ENCODE peak calls at places on chromosomes 13 and 19, in seven cellular contexts. Y is NCI-H1092 treated with DMSO at 0.1 percent for 48 hours, Z is stomach, A is GM20000, P is activated T-helper 1 cell treated with Interleukin-2 at 50 U/mL for 16 hours, L is foreskin keratinocyte, O is mammary epithelial cell. C is an unnamed sample.

GRCh38 chr13:30844548-30845296 is 61.3 kb upstream of the MEDAG start:
- DNase-seq in Y (no peak), Z (no peak), A (no peak), P (no peak), L (no peak), O (no peak), C (no peak)

GRCh38 chr13:107642841-107643240 is 572.5 kb downstream of the LIG4 start:
- DNase-seq in Y (peak), Z (no peak), A (no peak), P (no peak), L (no peak), O (no peak), C (no peak)

GRCh38 chr13:111895896-111896821 is 170.8 kb upstream of the SOX1 start:
- DNase-seq in Y (no peak), Z (no peak), A (no peak), P (no peak), L (no peak), O (no peak), C (no peak)

GRCh38 chr13:101272886-101273285 is 143.4 kb downstream of the NALCN start:
- DNase-seq in Y (no peak), Z (no peak), A (no peak), P (no peak), L (no peak), O (no peak), C (no peak)

GRCh38 chr13:59734393-59734792 is 429.3 kb downstream of the DIAPH3 start:
- DNase-seq in Y (no peak), Z (no peak), A (peak), P (no peak), L (no peak), O (no peak), C (no peak)

GRCh38 chr13:95032114-95032513 is 269.1 kb downstream of the ABCC4 start:
- DNase-seq in Y (no peak), Z (no peak), A (no peak), P (no peak), L (no peak), O (no peak), C (no peak)

GRCh38 chr13:83929147-83929546 is 46.9 kb upstream of the SLITRK1 start:
- DNase-seq in Y (no peak), Z (no peak), A (no peak), P (no peak), L (no peak), O (no peak), C (no peak)

GRCh38 chr19:588093-588742 is 1.5 kb upstream of the HCN2 start:
- DNase-seq in Y (peak), Z (peak), A (peak), P (peak), L (no peak), O (peak), C (peak)

GRCh38 chr13:69292789-69293425 is 814.7 kb upstream of the ATXN8OS start:
- DNase-seq in Y (no peak), Z (no peak), A (no peak), P (no peak), L (no peak), O (no peak), C (no peak)

GRCh38 chr13:97278395-97279078 is 56.4 kb downstream of the MBNL2 start:
- DNase-seq in Y (no peak), Z (no peak), A (no peak), P (no peak), L (no peak), O (peak), C (no peak)

GRCh38 chr19:44856438-44857083 is 10.5 kb downstream of the NECTIN2 start:
- DNase-seq in Y (no peak), Z (peak), A (no peak), P (no peak), L (no peak), O (no peak), C (no peak)

GRCh38 chr13:76854894-76855293 is 31.3 kb downstream of the KCTD12 start:
- DNase-seq in Y (no peak), Z (no peak), A (no peak), P (no peak), L (peak), O (peak), C (no peak)

GRCh38 chr19:15114153-15114540 is 6.9 kb downstream of the SYDE1 start:
- DNase-seq in Y (no peak), Z (no peak), A (no peak), P (no peak), L (no peak), O (no peak), C (no peak)